ENCODE peak calls at places on chromosomes 1 and 21, in eight cellular contexts. M is H1; P is upper lobe of right lung; X is effector memory CD4-positive, alpha-beta T cell; J is tibial artery; K is PC-3; O is MM.1S; F is psoas muscle. E is an unnamed sample.

GRCh38 chr1:242454262-242455051 is 70.0 kb downstream of the PLD5 start:
- DNase-seq in O (peak; percentile 56), P (no peak), M (no peak), X (no peak), F (no peak), J (no peak), K (peak; percentile 72), E (no peak)

GRCh38 chr1:61079276-61079897 is 3.0 kb upstream of the NFIA start:
- DNase-seq in J (no peak), M (no peak), F (no peak), O (no peak), K (peak; percentile 60), X (no peak), P (no peak), E (no peak)

GRCh38 chr1:245804696-245805095 is 649.9 kb downstream of the KIF26B start:
- DNase-seq in F (no peak), J (no peak), O (no peak), X (no peak), M (peak; percentile 20), P (no peak), K (no peak), E (no peak)

GRCh38 chr1:87905651-87906050 is 577.0 kb downstream of the LMO4 start:
- DNase-seq in M (no peak), J (no peak), F (no peak), O (no peak), P (no peak), K (no peak), X (no peak), E (no peak)

GRCh38 chr1:95408506-95409136 is 174.6 kb downstream of the RWDD3 start:
- DNase-seq in F (no peak), P (no peak), J (no peak), X (no peak), O (no peak), K (no peak), M (no peak), E (no peak)

GRCh38 chr1:94079056-94079990 is 41.6 kb downstream of the ABCA4 start:
- DNase-seq in K (no peak), X (no peak), J (no peak), M (no peak), F (no peak), P (no peak), O (no peak), E (no peak)

GRCh38 chr1:91929246-91929645 is 20.0 kb upstream of the BRDT start:
- DNase-seq in M (no peak), O (no peak), K (no peak), X (no peak), P (no peak), J (no peak), F (no peak), E (no peak)

GRCh38 chr1:15418811-15419515 is 9.3 kb downstream of the EFHD2 start:
- DNase-seq in X (no peak), J (no peak), O (no peak), K (no peak), F (no peak), M (no peak), P (no peak), E (no peak)

GRCh38 chr21:41601573-41602371 is 93.8 kb upstream of the TMPRSS2 start:
- DNase-seq in F (no peak), M (no peak), O (no peak), K (peak; percentile 42), X (no peak), J (peak; percentile 32), P (peak; percentile 70), E (no peak)

GRCh38 chr1:220878223-220879081 is 791 bp upstream of the HLX start:
- DNase-seq in K (no peak), O (no peak), X (no peak), F (peak; percentile 53), P (peak; percentile 69), M (peak; percentile 52), J (no peak), E (no peak)

GRCh38 chr1:225866061-225866844 is 15.9 kb downstream of the TMEM63A start:
- DNase-seq in M (no peak), F (no peak), K (peak; percentile 95), O (no peak), J (no peak), P (no peak), X (peak; percentile 69), E (peak; percentile 50)

GRCh38 chr1:182110635-182111034 is 49.1 kb upstream of the ZNF648 start:
- DNase-seq in F (no peak), X (no peak), M (peak; percentile 37), J (no peak), P (no peak), O (no peak), K (no peak), E (no peak)

GRCh38 chr1:204692852-204693356 is 7.4 kb upstream of the LRRN2 start:
- DNase-seq in F (no peak), X (no peak), O (no peak), J (no peak), M (peak; percentile 62), K (no peak), P (no peak), E (no peak)

GRCh38 chr1:212752934-212753497 is 38.6 kb downstream of the NSL1 start:
- DNase-seq in M (no peak), X (no peak), O (peak; percentile 75), F (no peak), P (no peak), J (no peak), K (no peak), E (no peak)

GRCh38 chr1:44316231-44316759 is 38.8 kb downstream of the ERI3 start:
- DNase-seq in O (no peak), K (no peak), M (no peak), P (no peak), X (no peak), F (no peak), J (no peak), E (no peak)

GRCh38 chr1:103284270-103284669 is 175.9 kb upstream of the COL11A1 start:
- DNase-seq in F (no peak), K (no peak), O (no peak), P (no peak), J (no peak), M (no peak), X (no peak), E (no peak)

GRCh38 chr1:168585191-168585590 is 8.8 kb downstream of the XCL1 start:
- DNase-seq in F (no peak), M (no peak), P (no peak), O (no peak), J (no peak), K (peak; percentile 61), X (no peak), E (no peak)

GRCh38 chr1:60670313-60670712 is 412.0 kb upstream of the NFIA start:
- DNase-seq in J (no peak), M (no peak), K (no peak), X (no peak), P (no peak), O (no peak), F (no peak), E (no peak)

GRCh38 chr1:229557214-229557850 is 1.2 kb downstream of the ABCB10 start:
- DNase-seq in F (no peak), J (no peak), O (peak; percentile 79), K (peak; percentile 32), X (no peak), M (no peak), P (no peak), E (no peak)

GRCh38 chr1:9127395-9128160 is 1.3 kb downstream of the GPR157 start:
- DNase-seq in P (no peak), F (peak; percentile 37), X (no peak), J (no peak), M (no peak), K (peak; percentile 13), O (no peak), E (no peak)

GRCh38 chr1:198639581-198640235 is 868 bp downstream of the PTPRC start:
- DNase-seq in M (no peak), P (no peak), X (no peak), J (no peak), K (no peak), F (no peak), O (peak; percentile 2), E (no peak)
- H3K4me3 ChIP-seq in M (no peak overlapping the region), P (peak overlapping the region; percentile 47), X (peak overlapping the region; percentile 73), J (peak overlapping the region; percentile 6), K (no peak overlapping the region), F (peak overlapping the region; percentile 38), O (no peak overlapping the region), E (peak overlapping the region; percentile 70)

GRCh38 chr1:50292276-50292675 is 131.0 kb downstream of the DMRTA2 start:
- DNase-seq in O (no peak), J (no peak), M (no peak), F (no peak), P (no peak), K (no peak), X (no peak), E (no peak)
- H3K4me3 ChIP-seq in O (no peak overlapping the region), J (no peak overlapping the region), M (no peak overlapping the region), F (no peak overlapping the region), P (no peak overlapping the region), K (no peak overlapping the region), X (no peak overlapping the region), E (no peak overlapping the region)

DNA sequence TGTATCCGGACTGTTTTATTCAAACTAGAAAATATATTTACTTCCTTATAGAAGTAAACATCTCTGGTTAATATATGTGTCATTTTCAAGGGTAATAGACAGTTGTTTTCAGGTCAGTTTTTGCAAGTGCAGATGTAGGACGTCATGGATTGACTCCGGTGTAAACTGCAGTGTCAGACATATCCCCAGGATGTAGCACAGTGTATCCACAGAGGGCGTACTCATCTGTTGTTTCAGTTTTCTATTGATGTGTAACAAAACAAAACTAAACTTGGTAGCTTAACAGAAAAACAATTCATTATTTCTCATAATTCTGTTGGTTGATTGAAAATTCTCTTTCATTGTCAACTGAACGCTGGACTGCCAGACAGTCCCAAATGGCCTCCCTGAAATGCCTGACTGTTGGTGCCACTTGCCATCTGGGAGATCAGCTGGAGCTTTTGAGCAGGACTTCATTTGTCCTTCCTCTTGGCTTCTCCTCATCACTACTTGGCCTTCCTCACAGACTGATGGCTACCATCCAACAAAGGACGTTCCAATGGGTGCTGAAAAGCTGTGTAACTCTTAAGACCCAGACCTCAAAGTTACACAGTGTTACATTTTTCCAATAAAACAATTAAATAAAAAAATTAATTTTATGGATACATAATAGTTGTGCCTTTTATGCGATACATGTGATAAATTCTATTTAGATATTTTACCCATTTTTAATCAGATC is 181.6 kb downstream of the NCAM2 start:
- DNase-seq in X (no peak), O (no peak), P (no peak), F (no peak), J (no peak), M (no peak), K (no peak), E (no peak)
- H3K4me3 ChIP-seq in X (no peak overlapping the region), O (no peak overlapping the region), P (no peak overlapping the region), F (no peak overlapping the region), J (no peak overlapping the region), M (no peak overlapping the region), K (no peak overlapping the region), E (no peak overlapping the region)

DNA sequence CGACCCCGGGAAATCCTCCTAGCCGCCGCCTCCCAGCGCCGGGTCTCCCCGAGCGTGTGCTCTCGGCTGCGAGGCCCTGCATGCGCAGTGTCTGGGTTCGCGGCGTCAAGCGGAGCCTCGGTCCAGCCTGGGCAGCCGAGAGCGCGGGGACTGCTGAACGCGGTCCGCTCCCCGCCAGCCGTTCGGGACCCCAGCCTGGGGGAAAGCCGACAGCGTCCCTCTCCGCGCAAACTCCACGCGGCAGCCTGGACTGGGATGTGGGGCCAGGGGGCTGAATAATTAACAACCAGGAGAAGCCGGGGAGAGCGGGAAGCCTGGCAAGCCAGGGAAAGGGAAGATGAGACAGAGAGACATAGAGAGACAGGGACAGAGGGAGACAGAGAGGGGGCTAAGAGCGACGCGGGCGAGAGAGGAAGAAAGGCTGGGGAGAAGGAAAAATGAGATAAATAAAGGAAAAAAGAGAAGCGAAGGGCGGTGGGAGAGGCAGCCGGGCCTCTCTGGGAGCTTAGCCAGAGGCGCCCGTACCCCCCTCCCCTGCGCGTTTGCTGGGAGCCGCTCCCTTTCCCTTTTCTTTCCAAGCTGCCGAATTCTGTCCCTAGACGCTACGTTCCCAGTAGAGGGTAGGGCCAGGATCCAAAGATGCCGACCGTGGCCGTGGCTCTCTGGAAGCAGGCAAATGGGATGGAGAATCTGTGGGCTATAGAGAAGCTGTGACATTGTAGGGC is 64.1 kb downstream of the MEF2D start:
- DNase-seq in P (no peak), O (no peak), F (no peak), M (peak; percentile 73), X (no peak), K (no peak), J (no peak), E (no peak)
- H3K4me3 ChIP-seq in P (peak overlapping the region; percentile 34), O (no peak overlapping the region), F (peak overlapping the region; percentile 55), M (no peak overlapping the region), X (peak overlapping the region; percentile 26), K (no peak overlapping the region), J (peak overlapping the region; percentile 47), E (no peak overlapping the region)

E was measured in CD8-positive, alpha-beta memory T cell.